ENCODE peak calls at places on chromosome 7, in eight cellular contexts. U is gastrocnemius medialis; X is activated CD4-positive, CD25-positive, alpha-beta regulatory T cell; F is HAP-1; I is BJ; B is mucosa of gallbladder; H is hepatocyte; O is Right ventricle myocardium superior. Z is an unnamed sample.

GRCh38 chr7:124784879-124785818 is 19.6 kb upstream of the GPR37 start:
- DNase-seq in H (peak), O (no peak), B (peak), U (no peak), I (peak), X (no peak), F (peak), Z (peak)

GRCh38 chr7:126856691-126857291 is 395.9 kb downstream of the GRM8 start:
- DNase-seq in F (no peak), X (no peak), I (no peak), U (no peak), H (peak), O (no peak), B (no peak), Z (peak)

GRCh38 chr7:158018971-158019645 is 568.5 kb downstream of the PTPRN2 start:
- DNase-seq in I (no peak), F (no peak), O (no peak), B (no peak), U (no peak), X (no peak), H (no peak), Z (no peak)

GRCh38 chr7:1130021-1130990 is 29.7 kb downstream of the ZFAND2A start:
- DNase-seq in U (no peak), F (no peak), O (peak), I (no peak), X (no peak), H (no peak), B (no peak), Z (peak)

GRCh38 chr7:80533287-80533686 is 21.4 kb upstream of the GNAT3 start:
- DNase-seq in B (peak), F (peak), O (no peak), U (no peak), H (no peak), X (no peak), I (no peak), Z (no peak)

GRCh38 chr7:150862356-150862755 is 10.0 kb downstream of the AOC1 start:
- DNase-seq in U (no peak), F (no peak), O (no peak), I (no peak), B (peak), H (no peak), X (no peak), Z (no peak)

GRCh38 chr7:18780266-18780665 is 284.7 kb downstream of the HDAC9 start:
- DNase-seq in I (no peak), B (no peak), U (no peak), O (no peak), X (no peak), H (no peak), F (no peak), Z (no peak)

GRCh38 chr7:119010635-119011034 is 786.1 kb downstream of the ANKRD7 start:
- DNase-seq in H (no peak), X (no peak), O (no peak), B (no peak), I (no peak), U (no peak), F (no peak), Z (no peak)